ENCODE peak calls at places on chromosomes 2 and 18, in eight cellular contexts. K is fibroblast of lung, S is PC-9, C is GM23248, Z is neural progenitor cell, G is PC-3, T is mesendoderm, L is HepG2. Y is an unnamed sample. For H3K79me2, the result is how much of the 10 kb centered on the place peaks cover.

GRCh38 chr2:55365303-55365702 is 54.4 kb downstream of the CCDC88A start:
- DNase-seq in S (no peak), L (no peak), C (no peak), Z (no peak), G (no peak), K (no peak), T (no peak), Y (no peak)

GRCh38 chr2:216195565-216195978 is 86.4 kb downstream of the XRCC5 start:
- DNase-seq in L (no peak), C (peak), S (no peak), T (no peak), G (peak), Z (no peak), K (peak), Y (no peak)

GRCh38 chr2:3223080-3223923 is 154.3 kb downstream of the EIPR1 start:
- DNase-seq in T (no peak), Z (no peak), G (no peak), S (no peak), C (peak), L (no peak), K (no peak), Y (peak)

GRCh38 chr2:64654993-64655666 is 1.4 kb upstream of the SERTAD2 start:
- DNase-seq in L (peak), Z (no peak), S (no peak), K (no peak), G (peak), C (peak), T (no peak), Y (no peak)

GRCh38 chr2:37615808-37616673 is 55.4 kb downstream of the CDC42EP3 start:
- DNase-seq in T (peak), S (no peak), K (no peak), C (no peak), G (no peak), L (no peak), Z (no peak), Y (no peak)

GRCh38 chr2:111162718-111163331 is 42.1 kb downstream of the BCL2L11 start:
- DNase-seq in G (no peak), C (no peak), T (no peak), S (no peak), L (peak), K (no peak), Z (no peak), Y (no peak)

GRCh38 chr18:59180150-59180845 is 39.7 kb upstream of the GRP start:
- DNase-seq in C (peak), T (no peak), K (peak), L (no peak), G (no peak), Z (no peak), S (no peak), Y (no peak)

GRCh38 chr2:74333175-74333574 is 10.0 kb downstream of the SLC4A5 start:
- DNase-seq in K (peak), T (peak), Z (peak), G (peak), C (peak), S (no peak), L (peak), Y (no peak)

GRCh38 chr2:46296840-46297545 is at the start of gene EPAS1:
- DNase-seq in S (peak), K (peak), G (peak), C (peak), T (peak), Z (peak), L (peak), Y (peak)

GRCh38 chr2:108573070-108573469 is 38.8 kb downstream of the LIMS1 start:
- DNase-seq in G (peak), T (no peak), C (peak), S (no peak), K (peak), Z (no peak), L (no peak), Y (no peak)

GRCh38 chr18:34339155-34339554 is 114.4 kb upstream of the NOL4 start:
- DNase-seq in T (no peak), K (no peak), L (no peak), G (no peak), S (no peak), Z (no peak), C (no peak), Y (no peak)

GRCh38 chr18:31990823-31991222 is 27.8 kb upstream of the RNF125 start:
- DNase-seq in L (no peak), K (no peak), G (no peak), S (no peak), Z (no peak), T (no peak), C (no peak), Y (peak)

GRCh38 chr18:10798727-10799435 is 273.1 kb downstream of the NAPG start:
- DNase-seq in G (no peak), S (no peak), C (peak), Z (no peak), K (peak), L (peak), T (no peak), Y (no peak)

GRCh38 chr2:216991563-216991962 is 131.7 kb upstream of the TNP1 start:
- DNase-seq in C (no peak), L (no peak), T (no peak), G (no peak), K (peak), Z (no peak), S (no peak), Y (no peak)

GRCh38 chr2:42350434-42351063 is 10.5 kb downstream of the COX7A2L start:
- DNase-seq in G (no peak), C (no peak), K (no peak), L (no peak), S (no peak), T (no peak), Z (no peak), Y (no peak)

GRCh38 chr2:65049010-65049639 is 7.1 kb upstream of the CEP68 start:
- DNase-seq in Z (no peak), S (peak), T (peak), K (no peak), L (no peak), G (no peak), C (no peak), Y (no peak)

GRCh38 chr2:230869691-230870543 is 5.2 kb downstream of the ITM2C start:
- DNase-seq in Z (no peak), T (no peak), C (no peak), S (no peak), G (no peak), L (no peak), K (no peak), Y (no peak)

GRCh38 chr2:168147858-168148794 is 99.3 kb downstream of the STK39 start:
- DNase-seq in L (no peak), S (no peak), K (no peak), C (no peak), Z (no peak), G (no peak), T (no peak), Y (no peak)
- H3K79me2 ChIP-seq in L (under half), S (under half), K (under half), C (under half), Z (under half), G (under half), T (under half), Y (under half)

DNA sequence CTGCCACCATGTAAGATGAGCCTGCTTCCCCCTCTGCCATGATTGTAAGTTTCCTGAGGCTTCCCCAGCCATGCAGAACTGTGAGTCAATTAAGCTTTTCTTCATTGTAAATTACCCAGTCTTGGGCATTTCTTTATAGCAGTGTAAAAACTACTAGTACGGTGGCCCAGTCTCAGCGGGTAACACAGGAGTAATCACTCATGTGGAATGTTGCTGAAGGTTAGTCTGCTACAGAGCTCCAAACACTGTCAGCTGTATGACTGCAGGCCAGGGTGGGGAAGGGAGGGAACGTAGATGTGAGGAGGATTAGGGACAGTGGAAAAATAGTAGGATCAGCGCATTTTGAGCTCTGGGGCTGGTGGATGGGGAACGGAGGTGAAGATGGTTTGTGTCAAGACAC is 711.2 kb upstream of the SOX11 start:
- DNase-seq in K (no peak), C (no peak), L (no peak), T (peak), Z (peak), G (no peak), S (no peak), Y (no peak)
- H3K79me2 ChIP-seq in K (under half), C (under half), L (under half), T (under half), Z (under half), G (under half), S (under half), Y (under half)

GRCh38 chr2:135876066-135876711 is at the start of gene MCM6:
- DNase-seq in K (peak), T (peak), G (peak), S (peak), L (peak), Z (peak), C (peak), Y (peak)

GRCh38 chr2:135875491-135876065 is 665 bp downstream of the MCM6 start:
- DNase-seq in K (peak), T (peak), S (peak), L (no peak), C (peak), G (peak), Z (peak), Y (no peak)

GRCh38 chr2:135870571-135870970 is 5.7 kb downstream of the MCM6 start:
- DNase-seq in C (no peak), G (no peak), T (no peak), K (no peak), S (no peak), L (no peak), Z (no peak), Y (no peak)

GRCh38 chr2:135874966-135875365 is 1.3 kb downstream of the MCM6 start:
- DNase-seq in L (no peak), Z (no peak), G (no peak), S (no peak), C (no peak), K (no peak), T (no peak), Y (no peak)
- H3K79me2 ChIP-seq in L (under half), Z (under half), G (under half), S (under half), C (under half), K (under half), T (under half), Y (under half)

DNA sequence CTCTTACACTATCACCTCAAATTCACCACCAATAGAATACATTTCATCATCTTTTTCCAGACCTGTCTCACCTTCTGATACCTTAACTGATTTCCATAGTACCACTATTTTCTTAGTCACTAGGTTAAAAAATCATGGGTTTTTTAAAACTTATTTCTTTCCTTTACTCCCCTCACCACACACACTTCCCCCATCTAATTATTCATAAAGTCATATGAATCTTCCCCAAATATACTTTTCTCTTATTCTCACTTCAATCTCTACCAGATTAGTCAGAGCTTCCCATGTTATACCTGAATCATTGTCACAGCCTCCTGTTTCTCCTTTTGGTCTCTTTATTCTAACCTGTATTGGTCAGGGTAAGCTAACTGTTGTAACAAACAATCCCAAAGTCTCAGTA is 696.3 kb downstream of the BCL11A start:
- DNase-seq in K (no peak), T (no peak), Z (no peak), C (no peak), L (no peak), G (no peak), S (no peak), Y (no peak)
- H3K79me2 ChIP-seq in K (under half), T (under half), Z (under half), C (under half), L (under half), G (under half), S (under half), Y (under half)

Y was measured in GM12878.